ENCODE peak calls at places on chromosomes 2 and 18, in four cellular contexts. One of them, this sample, is unnamed.

GRCh38 chr2:25316101-25316500 is 25.6 kb downstream of the DNMT3A start:
- DNase-seq in GM12878: no peak
- DNase-seq in sigmoid colon: no peak
- DNase-seq in tibial nerve: no peak
- DNase-seq in this sample: no peak

GRCh38 chr2:149387411-149387810 is 57.0 kb downstream of the LYPD6 start:
- DNase-seq in sigmoid colon: no peak
- DNase-seq in tibial nerve: no peak
- DNase-seq in GM12878: no peak
- DNase-seq in this sample: no peak

GRCh38 chr2:218284106-218284811 is 8.0 kb downstream of the TMBIM1 start:
- DNase-seq in GM12878: no peak
- DNase-seq in sigmoid colon: peak; percentile 88
- DNase-seq in tibial nerve: no peak
- DNase-seq in this sample: no peak

GRCh38 chr18:42157420-42157819 is 202.4 kb downstream of the PIK3C3 start:
- DNase-seq in GM12878: no peak
- DNase-seq in tibial nerve: no peak
- DNase-seq in sigmoid colon: no peak
- DNase-seq in this sample: no peak

GRCh38 chr2:73403237-73403636 is 17.6 kb downstream of the ALMS1 start:
- DNase-seq in GM12878: no peak
- DNase-seq in tibial nerve: no peak
- DNase-seq in sigmoid colon: no peak
- DNase-seq in this sample: no peak

GRCh38 chr18:34624551-34624950 is 85.5 kb upstream of the DTNA start:
- DNase-seq in GM12878: no peak
- DNase-seq in tibial nerve: no peak
- DNase-seq in sigmoid colon: no peak
- DNase-seq in this sample: no peak

GRCh38 chr2:127166221-127166860 is 53.8 kb downstream of the CYP27C1 start:
- DNase-seq in sigmoid colon: peak; percentile 55
- DNase-seq in GM12878: no peak
- DNase-seq in tibial nerve: no peak
- DNase-seq in this sample: no peak

GRCh38 chr2:23465982-23466381 is 81.0 kb downstream of the KLHL29 start:
- DNase-seq in sigmoid colon: no peak
- DNase-seq in GM12878: no peak
- DNase-seq in tibial nerve: no peak
- DNase-seq in this sample: no peak

GRCh38 chr2:26401739-26402541 is at the start of gene DRC1:
- DNase-seq in tibial nerve: no peak
- DNase-seq in GM12878: no peak
- DNase-seq in sigmoid colon: peak; percentile 68
- DNase-seq in this sample: no peak

GRCh38 chr2:181197140-181197760 is 216.8 kb downstream of the UBE2E3 start:
- DNase-seq in GM12878: no peak
- DNase-seq in tibial nerve: no peak
- DNase-seq in sigmoid colon: no peak
- DNase-seq in this sample: no peak

GRCh38 chr2:903223-903900 is 47.3 kb upstream of the SNTG2 start:
- DNase-seq in sigmoid colon: no peak
- DNase-seq in tibial nerve: no peak
- DNase-seq in GM12878: no peak
- DNase-seq in this sample: no peak

GRCh38 chr2:239835056-239835455 is 190.1 kb downstream of the NDUFA10 start:
- DNase-seq in GM12878: no peak
- DNase-seq in tibial nerve: no peak
- DNase-seq in sigmoid colon: peak; percentile 46
- DNase-seq in this sample: peak; percentile 12

GRCh38 chr2:118622931-118623330 is 224.5 kb downstream of the EN1 start:
- DNase-seq in GM12878: no peak
- DNase-seq in sigmoid colon: no peak
- DNase-seq in tibial nerve: no peak
- DNase-seq in this sample: no peak

GRCh38 chr18:26487437-26487836 is 60.9 kb downstream of the KCTD1 start:
- DNase-seq in GM12878: peak; percentile 23
- DNase-seq in tibial nerve: no peak
- DNase-seq in sigmoid colon: no peak
- DNase-seq in this sample: no peak

DNA sequence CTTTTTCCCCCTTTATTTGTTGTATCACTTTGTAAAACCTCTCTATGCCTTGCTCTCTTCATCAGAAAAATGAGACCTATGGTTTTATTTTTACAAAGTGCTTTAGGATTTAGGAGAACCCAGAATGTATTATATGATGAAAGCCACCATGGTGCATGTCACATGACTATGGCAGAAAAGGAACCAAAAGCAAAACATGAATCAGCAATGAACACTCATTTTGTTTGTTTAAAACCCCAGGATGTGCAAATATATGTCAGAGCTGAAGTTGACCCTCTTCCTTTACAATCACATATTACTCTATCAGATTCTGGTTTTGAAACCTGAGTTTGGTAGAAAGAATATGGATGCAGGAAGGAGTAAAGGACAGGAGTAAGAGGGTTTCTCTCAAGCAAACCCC is 70.0 kb downstream of the FIGN start:
- DNase-seq in sigmoid colon: no peak
- DNase-seq in tibial nerve: no peak
- DNase-seq in GM12878: no peak
- DNase-seq in this sample: no peak
- H3K4me1 ChIP-seq in sigmoid colon: no peaks in the 10 kb centered on the region
- H3K4me1 ChIP-seq in tibial nerve: no peaks in the 10 kb centered on the region
- H3K4me1 ChIP-seq in GM12878: no peaks in the 10 kb centered on the region
- H3K4me1 ChIP-seq in this sample: peaks cover 1% of the 10 kb centered on the region

DNA sequence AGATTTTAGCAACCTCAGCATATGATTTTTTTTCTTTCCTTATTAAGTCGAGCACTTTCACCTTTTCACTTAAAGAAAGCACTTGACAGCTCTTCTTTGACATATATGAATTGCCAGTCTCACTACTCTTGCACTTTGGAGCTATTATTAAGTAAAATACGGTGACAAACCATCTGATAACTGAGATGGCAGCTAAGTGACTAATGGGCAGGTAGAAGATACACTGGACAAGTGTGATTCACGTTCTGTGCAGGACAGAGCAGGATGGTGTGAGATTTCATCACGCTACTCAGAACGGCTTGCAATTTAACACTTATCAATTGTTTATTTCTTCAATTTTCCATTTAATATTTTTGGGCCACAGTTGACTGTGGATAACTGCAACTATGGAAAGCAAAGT is 197.0 kb upstream of the ERBB4 start:
- DNase-seq in GM12878: no peak
- DNase-seq in sigmoid colon: no peak
- DNase-seq in tibial nerve: no peak
- DNase-seq in this sample: no peak
- TF ChIP-seq EP300 in GM12878: no peak
- TF ChIP-seq EP300 in sigmoid colon: no peak
- TF ChIP-seq EP300 in tibial nerve: no peak
- TF ChIP-seq EP300 in this sample: no peak

GRCh38 chr2:113216891-113217454 is 43.2 kb downstream of the PSD4 start:
- DNase-seq in GM12878: no peak
- DNase-seq in tibial nerve: no peak
- DNase-seq in sigmoid colon: no peak
- DNase-seq in this sample: no peak
- H3K4me1 ChIP-seq in GM12878: peaks cover 5% of the 10 kb centered on the region
- H3K4me1 ChIP-seq in tibial nerve: no peaks in the 10 kb centered on the region
- H3K4me1 ChIP-seq in sigmoid colon: no peaks in the 10 kb centered on the region
- H3K4me1 ChIP-seq in this sample: peaks cover 5% of the 10 kb centered on the region

DNA sequence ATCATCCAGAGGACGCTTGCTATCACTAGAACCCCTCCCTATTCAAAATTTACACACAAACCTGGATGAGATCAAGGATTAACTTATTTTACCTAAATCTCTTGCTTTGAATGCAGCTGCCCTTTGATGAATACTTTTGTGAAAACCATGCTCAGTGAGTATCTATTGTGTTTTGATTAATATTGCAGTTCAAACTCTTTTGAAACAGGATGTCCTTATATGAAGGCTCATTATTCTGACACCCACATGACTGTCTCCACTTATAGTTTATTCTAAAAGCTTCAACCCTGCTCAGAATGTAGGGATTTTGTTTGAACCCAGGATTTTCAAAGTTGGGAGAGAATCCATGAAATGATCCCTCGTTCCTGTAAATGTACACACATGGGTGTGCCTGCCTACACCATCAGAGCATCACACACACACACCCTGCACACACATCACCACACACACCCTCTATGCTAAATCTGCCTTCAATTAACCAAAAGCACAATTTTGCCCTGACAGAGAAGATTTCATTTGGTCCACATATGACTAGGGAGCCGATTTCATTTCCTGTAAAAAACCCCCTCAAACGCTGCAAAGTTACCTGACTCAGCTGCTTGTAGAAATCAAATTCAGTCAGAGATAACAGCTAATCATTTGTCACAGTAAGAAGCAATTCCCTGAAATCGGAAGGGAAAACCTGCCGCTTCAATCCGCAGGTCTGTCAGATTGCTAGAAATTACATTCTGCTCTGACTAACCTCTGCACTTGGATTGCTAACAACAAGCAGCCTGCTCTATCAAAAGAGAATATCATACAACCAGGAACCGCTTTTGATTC is 65.2 kb downstream of the ZEB2 start:
- DNase-seq in sigmoid colon: no peak
- DNase-seq in tibial nerve: no peak
- DNase-seq in GM12878: no peak
- DNase-seq in this sample: no peak
- TF ChIP-seq EP300 in sigmoid colon: no peak
- TF ChIP-seq EP300 in tibial nerve: no peak
- TF ChIP-seq EP300 in GM12878: no peak
- TF ChIP-seq EP300 in this sample: no peak

GRCh38 chr2:39435254-39435653 is 1.8 kb downstream of the MAP4K3 start:
- DNase-seq in GM12878: no peak
- DNase-seq in sigmoid colon: no peak
- DNase-seq in tibial nerve: no peak
- DNase-seq in this sample: no peak

GRCh38 chr2:39433586-39434195 is 3.4 kb downstream of the MAP4K3 start:
- DNase-seq in tibial nerve: no peak
- DNase-seq in GM12878: no peak
- DNase-seq in sigmoid colon: no peak
- DNase-seq in this sample: no peak

GRCh38 chr2:39435974-39436591 is 1.0 kb downstream of the MAP4K3 start:
- DNase-seq in tibial nerve: peak; percentile 22
- DNase-seq in sigmoid colon: no peak
- DNase-seq in GM12878: no peak
- DNase-seq in this sample: no peak

GRCh38 chr2:39432701-39433100 is 4.4 kb downstream of the MAP4K3 start:
- DNase-seq in tibial nerve: no peak
- DNase-seq in sigmoid colon: no peak
- DNase-seq in GM12878: no peak
- DNase-seq in this sample: no peak

DNA sequence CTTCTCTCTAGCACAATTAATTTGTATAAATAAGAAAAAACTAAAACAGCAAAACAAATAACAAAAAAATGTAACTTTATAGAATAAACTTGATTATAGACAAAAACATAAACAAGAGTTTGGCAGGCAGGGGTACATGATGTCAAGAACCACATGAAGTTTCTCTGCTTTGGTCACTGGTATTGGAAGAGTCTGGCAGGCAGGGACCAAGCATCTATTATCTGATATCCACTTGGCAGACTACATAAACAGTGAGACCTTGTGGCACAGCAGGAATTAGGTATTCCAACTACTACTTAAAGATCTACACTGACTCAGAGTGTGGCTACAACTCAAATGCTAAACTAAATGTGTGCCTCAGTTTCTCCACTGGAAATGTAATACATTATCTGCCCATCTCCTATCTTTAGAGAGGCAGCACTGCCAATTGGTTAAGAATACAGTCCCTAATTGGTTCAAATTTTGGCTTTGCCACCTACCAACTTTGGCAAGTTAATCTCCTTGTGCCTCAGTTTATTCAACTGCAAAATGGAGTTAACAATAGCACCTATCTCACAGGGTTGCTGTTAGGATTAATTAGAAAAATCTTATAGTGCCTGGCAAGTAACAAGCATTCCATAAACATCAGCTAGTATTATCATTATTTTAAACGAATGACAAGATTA is 2.7 kb downstream of the MAP4K3 start:
- DNase-seq in tibial nerve: no peak
- DNase-seq in sigmoid colon: no peak
- DNase-seq in GM12878: no peak
- DNase-seq in this sample: no peak
- H3K4me1 ChIP-seq in tibial nerve: peaks cover 5% of the 10 kb centered on the region
- H3K4me1 ChIP-seq in sigmoid colon: no peaks in the 10 kb centered on the region
- H3K4me1 ChIP-seq in GM12878: no peaks in the 10 kb centered on the region
- H3K4me1 ChIP-seq in this sample: peaks cover 8% of the 10 kb centered on the region

DNA sequence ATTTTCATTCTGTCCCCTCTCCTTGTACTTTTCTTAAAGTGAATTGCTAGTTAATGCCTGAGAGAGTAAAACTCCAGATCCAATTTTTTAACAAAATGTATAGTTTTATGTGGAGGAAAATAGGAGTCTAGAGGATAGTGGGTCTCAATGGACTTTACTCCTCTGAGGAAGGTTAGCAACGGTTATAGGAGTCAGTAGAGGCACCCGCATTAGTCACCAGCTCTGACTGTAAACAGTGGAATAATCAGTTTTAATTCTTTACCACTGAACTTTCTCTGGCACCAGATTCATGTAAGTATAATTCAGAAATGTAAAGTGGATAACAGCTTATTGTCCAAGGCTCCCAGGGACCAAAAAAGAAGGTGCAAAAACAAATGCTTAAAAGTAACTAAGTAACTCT is 38.7 kb upstream of the HNMT start:
- DNase-seq in sigmoid colon: no peak
- DNase-seq in GM12878: no peak
- DNase-seq in tibial nerve: no peak
- DNase-seq in this sample: no peak
- TF ChIP-seq EP300 in sigmoid colon: no peak
- TF ChIP-seq EP300 in GM12878: no peak
- TF ChIP-seq EP300 in tibial nerve: no peak
- TF ChIP-seq EP300 in this sample: no peak

GRCh38 chr18:13272411-13272810 is 53.9 kb downstream of the LDLRAD4 start:
- DNase-seq in tibial nerve: no peak
- DNase-seq in GM12878: no peak
- DNase-seq in sigmoid colon: no peak
- DNase-seq in this sample: no peak

GRCh38 chr18:13273800-13274199 is 55.2 kb downstream of the LDLRAD4 start:
- DNase-seq in tibial nerve: no peak
- DNase-seq in sigmoid colon: no peak
- DNase-seq in GM12878: no peak
- DNase-seq in this sample: no peak

GRCh38 chr18:13270279-13270911 is 51.8 kb downstream of the LDLRAD4 start:
- DNase-seq in sigmoid colon: no peak
- DNase-seq in GM12878: no peak
- DNase-seq in tibial nerve: no peak
- DNase-seq in this sample: no peak

GRCh38 chr18:13269599-13270011 is 51.0 kb downstream of the LDLRAD4 start:
- DNase-seq in tibial nerve: no peak
- DNase-seq in GM12878: no peak
- DNase-seq in sigmoid colon: peak; percentile 87
- DNase-seq in this sample: no peak

GRCh38 chr18:13271512-13271911 is 53.0 kb downstream of the LDLRAD4 start:
- DNase-seq in tibial nerve: no peak
- DNase-seq in GM12878: no peak
- DNase-seq in sigmoid colon: no peak
- DNase-seq in this sample: no peak
- H3K4me1 ChIP-seq in tibial nerve: no peaks in the 10 kb centered on the region
- H3K4me1 ChIP-seq in GM12878: no peaks in the 10 kb centered on the region
- H3K4me1 ChIP-seq in sigmoid colon: no peaks in the 10 kb centered on the region
- H3K4me1 ChIP-seq in this sample: peaks cover 4% of the 10 kb centered on the region

GRCh38 chr18:69585696-69586095 is 185.0 kb downstream of the DOK6 start:
- DNase-seq in GM12878: no peak
- DNase-seq in sigmoid colon: no peak
- DNase-seq in tibial nerve: no peak
- DNase-seq in this sample: no peak
- TF ChIP-seq EP300 in GM12878: no peak
- TF ChIP-seq EP300 in sigmoid colon: no peak
- TF ChIP-seq EP300 in tibial nerve: no peak
- TF ChIP-seq EP300 in this sample: no peak